ENCODE peak calls at places on chromosomes 11 and 22, in four cellular contexts. One of them, this sample, is unnamed. For H3K4me1, the result is how much of the 10 kb centered on the place peaks cover.

GRCh38 chr11:2797741-2798361 is 87.7 kb downstream of the CDKN1C start:
- DNase-seq in keratinocyte: no peak
- DNase-seq in breast epithelium: no peak
- DNase-seq in uterus: no peak
- DNase-seq in this sample: no peak

GRCh38 chr11:127270848-127271247 is 270.3 kb upstream of the KIRREL3 start:
- DNase-seq in keratinocyte: no peak
- DNase-seq in breast epithelium: no peak
- DNase-seq in uterus: no peak
- DNase-seq in this sample: no peak

GRCh38 chr11:96207459-96208449 is 135.2 kb downstream of the MAML2 start:
- DNase-seq in keratinocyte: peak
- DNase-seq in uterus: no peak
- DNase-seq in breast epithelium: no peak
- DNase-seq in this sample: no peak

GRCh38 chr22:24291538-24292201 is 21.0 kb downstream of the SPECC1L start:
- DNase-seq in keratinocyte: no peak
- DNase-seq in breast epithelium: no peak
- DNase-seq in uterus: no peak
- DNase-seq in this sample: no peak

GRCh38 chr22:25748704-25749103 is 6.7 kb downstream of the MYO18B start:
- DNase-seq in breast epithelium: no peak
- DNase-seq in uterus: no peak
- DNase-seq in keratinocyte: no peak
- DNase-seq in this sample: no peak

GRCh38 chr22:39392341-39392948 is 7.1 kb upstream of the TAB1 start:
- DNase-seq in breast epithelium: no peak
- DNase-seq in keratinocyte: no peak
- DNase-seq in uterus: no peak
- DNase-seq in this sample: no peak

GRCh38 chr11:128103278-128103873 is 484.0 kb downstream of the ETS1 start:
- DNase-seq in keratinocyte: no peak
- DNase-seq in uterus: no peak
- DNase-seq in breast epithelium: no peak
- DNase-seq in this sample: no peak

GRCh38 chr11:45423036-45423435 is 136.9 kb upstream of the SYT13 start:
- DNase-seq in uterus: no peak
- DNase-seq in keratinocyte: no peak
- DNase-seq in breast epithelium: no peak
- DNase-seq in this sample: no peak

GRCh38 chr11:69005631-69006368 is 7.2 kb downstream of the MRGPRF start:
- DNase-seq in breast epithelium: no peak
- DNase-seq in uterus: no peak
- DNase-seq in keratinocyte: no peak
- DNase-seq in this sample: peak

GRCh38 chr11:9104581-9104980 is 13.2 kb upstream of the SCUBE2 start:
- DNase-seq in breast epithelium: no peak
- DNase-seq in keratinocyte: no peak
- DNase-seq in uterus: no peak
- DNase-seq in this sample: no peak

GRCh38 chr11:28009383-28009782 is 98.6 kb downstream of the KIF18A start:
- DNase-seq in uterus: no peak
- DNase-seq in keratinocyte: no peak
- DNase-seq in breast epithelium: no peak
- DNase-seq in this sample: no peak

GRCh38 chr11:118618991-118619375 is 11.6 kb downstream of the PHLDB1 start:
- DNase-seq in uterus: peak
- DNase-seq in keratinocyte: no peak
- DNase-seq in breast epithelium: peak
- DNase-seq in this sample: no peak

GRCh38 chr11:10632483-10632882 is 61.1 kb downstream of the IRAG1 start:
- DNase-seq in uterus: no peak
- DNase-seq in keratinocyte: no peak
- DNase-seq in breast epithelium: no peak
- DNase-seq in this sample: no peak

GRCh38 chr11:3188496-3189192 is 23.5 kb upstream of the OSBPL5 start:
- DNase-seq in keratinocyte: no peak
- DNase-seq in uterus: no peak
- DNase-seq in breast epithelium: no peak
- DNase-seq in this sample: peak

GRCh38 chr11:111538407-111539114 is 2.0 kb upstream of the LAYN start:
- DNase-seq in breast epithelium: no peak
- DNase-seq in uterus: no peak
- DNase-seq in keratinocyte: no peak
- DNase-seq in this sample: no peak

GRCh38 chr11:19275496-19275895 is 34.8 kb upstream of the E2F8 start:
- DNase-seq in keratinocyte: peak
- DNase-seq in breast epithelium: no peak
- DNase-seq in uterus: no peak
- DNase-seq in this sample: no peak

GRCh38 chr11:58832246-58832645 is 12.3 kb downstream of the GLYATL2 start:
- DNase-seq in breast epithelium: no peak
- DNase-seq in keratinocyte: peak
- DNase-seq in uterus: no peak
- DNase-seq in this sample: no peak

GRCh38 chr11:35166369-35167360 is 27.7 kb downstream of the CD44 start:
- DNase-seq in uterus: no peak
- DNase-seq in keratinocyte: peak
- DNase-seq in breast epithelium: peak
- DNase-seq in this sample: no peak

GRCh38 chr11:134452849-134453177 is 40.8 kb upstream of the B3GAT1 start:
- DNase-seq in keratinocyte: no peak
- DNase-seq in uterus: no peak
- DNase-seq in breast epithelium: no peak
- DNase-seq in this sample: no peak

GRCh38 chr22:27133951-27134664 is 476.7 kb downstream of the MIAT start:
- DNase-seq in breast epithelium: no peak
- DNase-seq in uterus: peak
- DNase-seq in keratinocyte: peak
- DNase-seq in this sample: peak

GRCh38 chr11:73475549-73475948 is 99.3 kb downstream of the RELT start:
- DNase-seq in uterus: no peak
- DNase-seq in breast epithelium: no peak
- DNase-seq in keratinocyte: no peak
- DNase-seq in this sample: no peak

GRCh38 chr11:69545976-69546617 is 64.6 kb downstream of the LINC01488 start:
- DNase-seq in uterus: no peak
- DNase-seq in breast epithelium: no peak
- DNase-seq in keratinocyte: no peak
- DNase-seq in this sample: peak

GRCh38 chr11:135033545-135033944 is 621.5 kb upstream of the B3GAT1 start:
- DNase-seq in uterus: no peak
- DNase-seq in breast epithelium: no peak
- DNase-seq in keratinocyte: no peak
- DNase-seq in this sample: no peak

GRCh38 chr22:48744967-48745841 is 1082.5 kb downstream of the BRD1 start:
- DNase-seq in uterus: no peak
- DNase-seq in keratinocyte: no peak
- DNase-seq in breast epithelium: peak
- DNase-seq in this sample: peak

GRCh38 chr22:44220727-44221680 is 40.3 kb downstream of the PARVG start:
- DNase-seq in keratinocyte: no peak
- DNase-seq in uterus: no peak
- DNase-seq in breast epithelium: no peak
- DNase-seq in this sample: no peak

GRCh38 chr11:23079382-23079813 is 219.1 kb upstream of the CCDC179 start:
- DNase-seq in keratinocyte: no peak
- DNase-seq in uterus: no peak
- DNase-seq in breast epithelium: no peak
- DNase-seq in this sample: no peak

GRCh38 chr11:59891781-59892181 is 13.2 kb downstream of the OOSP3 start:
- DNase-seq in keratinocyte: no peak
- DNase-seq in uterus: no peak
- DNase-seq in breast epithelium: no peak
- DNase-seq in this sample: no peak

GRCh38 chr22:37024339-37025157 is 5.0 kb downstream of the MPST start:
- DNase-seq in keratinocyte: no peak
- DNase-seq in breast epithelium: no peak
- DNase-seq in uterus: no peak
- DNase-seq in this sample: no peak

GRCh38 chr22:47102081-47102480 is 339.6 kb downstream of the TBC1D22A start:
- DNase-seq in keratinocyte: no peak
- DNase-seq in uterus: no peak
- DNase-seq in breast epithelium: no peak
- DNase-seq in this sample: no peak

GRCh38 chr11:58592760-58593472 is 14.1 kb downstream of the ZFP91 start:
- DNase-seq in uterus: no peak
- DNase-seq in breast epithelium: no peak
- DNase-seq in keratinocyte: no peak
- DNase-seq in this sample: no peak

GRCh38 chr22:33699176-33699575 is 221.1 kb downstream of the LARGE1 start:
- DNase-seq in breast epithelium: no peak
- DNase-seq in keratinocyte: no peak
- DNase-seq in uterus: no peak
- DNase-seq in this sample: no peak

GRCh38 chr11:13280777-13281176 is 3.2 kb downstream of the BMAL1 start:
- DNase-seq in keratinocyte: no peak
- DNase-seq in breast epithelium: no peak
- DNase-seq in uterus: no peak
- DNase-seq in this sample: no peak
- H3K4me1 ChIP-seq in keratinocyte: under half
- H3K4me1 ChIP-seq in breast epithelium: under half
- H3K4me1 ChIP-seq in uterus: under half
- H3K4me1 ChIP-seq in this sample: under half

GRCh38 chr22:20968281-20968977 is 1.4 kb downstream of the AIFM3 start:
- DNase-seq in uterus: no peak
- DNase-seq in breast epithelium: no peak
- DNase-seq in keratinocyte: no peak
- DNase-seq in this sample: no peak

GRCh38 chr22:20972933-20973577 is 6.0 kb downstream of the AIFM3 start:
- DNase-seq in uterus: no peak
- DNase-seq in keratinocyte: no peak
- DNase-seq in breast epithelium: no peak
- DNase-seq in this sample: no peak

GRCh38 chr22:20973634-20974286 is 6.7 kb downstream of the AIFM3 start:
- DNase-seq in uterus: no peak
- DNase-seq in keratinocyte: no peak
- DNase-seq in breast epithelium: no peak
- DNase-seq in this sample: no peak

GRCh38 chr22:20972014-20972797 is 5.2 kb downstream of the AIFM3 start:
- DNase-seq in keratinocyte: no peak
- DNase-seq in uterus: no peak
- DNase-seq in breast epithelium: no peak
- DNase-seq in this sample: no peak

GRCh38 chr22:20970939-20971657 is 4.0 kb downstream of the AIFM3 start:
- DNase-seq in keratinocyte: no peak
- DNase-seq in uterus: no peak
- DNase-seq in breast epithelium: no peak
- DNase-seq in this sample: no peak
- H3K4me1 ChIP-seq in keratinocyte: under half
- H3K4me1 ChIP-seq in uterus: under half
- H3K4me1 ChIP-seq in breast epithelium: under half
- H3K4me1 ChIP-seq in this sample: under half

GRCh38 chr11:66912963-66913362 is 45.2 kb downstream of the PC start:
- DNase-seq in uterus: no peak
- DNase-seq in breast epithelium: no peak
- DNase-seq in keratinocyte: no peak
- DNase-seq in this sample: no peak

GRCh38 chr11:66910669-66911068 is 47.5 kb downstream of the PC start:
- DNase-seq in keratinocyte: no peak
- DNase-seq in uterus: no peak
- DNase-seq in breast epithelium: no peak
- DNase-seq in this sample: no peak

GRCh38 chr11:66910016-66910415 is 48.2 kb downstream of the PC start:
- DNase-seq in breast epithelium: no peak
- DNase-seq in uterus: no peak
- DNase-seq in keratinocyte: no peak
- DNase-seq in this sample: no peak

GRCh38 chr11:66914505-66914904 is 43.7 kb downstream of the PC start:
- DNase-seq in breast epithelium: no peak
- DNase-seq in uterus: no peak
- DNase-seq in keratinocyte: no peak
- DNase-seq in this sample: no peak

GRCh38 chr11:66912361-66912760 is 45.8 kb downstream of the PC start:
- DNase-seq in uterus: no peak
- DNase-seq in breast epithelium: no peak
- DNase-seq in keratinocyte: no peak
- DNase-seq in this sample: no peak
- H3K4me1 ChIP-seq in uterus: under half
- H3K4me1 ChIP-seq in breast epithelium: under half
- H3K4me1 ChIP-seq in keratinocyte: under half
- H3K4me1 ChIP-seq in this sample: under half

DNA sequence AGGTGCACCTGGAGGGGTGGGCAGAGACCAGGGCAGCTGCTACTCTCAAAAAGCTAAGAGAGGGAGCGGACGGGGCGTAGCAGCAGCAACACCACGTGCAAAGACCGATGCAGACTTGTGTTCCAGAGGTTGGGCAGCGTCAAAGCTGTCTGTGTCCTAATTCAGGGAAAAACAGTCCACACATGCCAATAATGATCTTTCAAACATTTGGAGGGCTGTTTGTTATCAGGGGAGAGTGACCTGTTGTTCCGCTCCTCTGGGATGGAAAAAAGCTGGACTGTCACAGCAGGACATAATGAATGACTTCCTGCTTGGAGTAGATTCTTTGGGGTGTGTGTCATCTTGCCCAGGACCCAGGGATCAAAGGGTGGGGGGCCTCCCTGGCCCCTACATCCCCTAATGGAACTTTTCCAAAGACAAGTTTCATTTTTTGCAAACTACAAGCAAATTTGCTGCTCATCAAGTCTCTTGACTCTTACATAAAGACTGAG is 6.2 kb upstream of the FBLN1 start:
- DNase-seq in keratinocyte: no peak
- DNase-seq in uterus: peak
- DNase-seq in breast epithelium: no peak
- DNase-seq in this sample: no peak
- H3K4me1 ChIP-seq in keratinocyte: under half
- H3K4me1 ChIP-seq in uterus: under half
- H3K4me1 ChIP-seq in breast epithelium: under half
- H3K4me1 ChIP-seq in this sample: under half

GRCh38 chr11:123227763-123228488 is 32.9 kb upstream of the CLMP start:
- DNase-seq in uterus: no peak
- DNase-seq in keratinocyte: no peak
- DNase-seq in breast epithelium: no peak
- DNase-seq in this sample: no peak
- H3K4me1 ChIP-seq in uterus: under half
- H3K4me1 ChIP-seq in keratinocyte: under half
- H3K4me1 ChIP-seq in breast epithelium: under half
- H3K4me1 ChIP-seq in this sample: under half

GRCh38 chr11:131471976-131472375 is 101.6 kb downstream of the NTM start:
- DNase-seq in keratinocyte: no peak
- DNase-seq in uterus: no peak
- DNase-seq in breast epithelium: no peak
- DNase-seq in this sample: no peak
- H3K4me1 ChIP-seq in keratinocyte: under half
- H3K4me1 ChIP-seq in uterus: under half
- H3K4me1 ChIP-seq in breast epithelium: under half
- H3K4me1 ChIP-seq in this sample: under half

GRCh38 chr11:66073669-66074068 is 3.6 kb downstream of the PACS1 start:
- DNase-seq in keratinocyte: no peak
- DNase-seq in breast epithelium: no peak
- DNase-seq in uterus: no peak
- DNase-seq in this sample: no peak
- H3K4me1 ChIP-seq in keratinocyte: under half
- H3K4me1 ChIP-seq in breast epithelium: under half
- H3K4me1 ChIP-seq in uterus: under half
- H3K4me1 ChIP-seq in this sample: under half

This sample was measured in ascending aorta.